ENCODE peak calls at places on chromosomes 11 and 22, in four cellular contexts. One of them, this sample, is unnamed.

GRCh38 chr11:82797595-82797971 is 63.9 kb upstream of the FAM181B start:
- DNase-seq in tibial nerve: no peak
- DNase-seq in epithelial cell of esophagus: no peak
- DNase-seq in tibial artery: no peak
- DNase-seq in this sample: no peak

GRCh38 chr11:119839504-119840133 is 110.6 kb upstream of the NECTIN1 start:
- DNase-seq in tibial nerve: no peak
- DNase-seq in epithelial cell of esophagus: no peak
- DNase-seq in tibial artery: no peak
- DNase-seq in this sample: no peak

GRCh38 chr11:69209936-69210659 is 54.4 kb downstream of the SMIM38 start:
- DNase-seq in tibial nerve: no peak
- DNase-seq in epithelial cell of esophagus: peak
- DNase-seq in tibial artery: no peak
- DNase-seq in this sample: no peak

GRCh38 chr11:5737672-5738071 is 1.4 kb downstream of the OR56B1 start:
- DNase-seq in tibial nerve: no peak
- DNase-seq in epithelial cell of esophagus: peak
- DNase-seq in tibial artery: no peak
- DNase-seq in this sample: no peak

GRCh38 chr22:36738416-36739020 is 35.0 kb upstream of the CACNG2 start:
- DNase-seq in tibial nerve: no peak
- DNase-seq in epithelial cell of esophagus: no peak
- DNase-seq in tibial artery: no peak
- DNase-seq in this sample: no peak

GRCh38 chr22:36585841-36586240 is 56.9 kb upstream of the EIF3D start:
- DNase-seq in tibial nerve: no peak
- DNase-seq in epithelial cell of esophagus: peak
- DNase-seq in tibial artery: no peak
- DNase-seq in this sample: peak

GRCh38 chr11:70431611-70432010 is 33.3 kb downstream of the CTTN start:
- DNase-seq in tibial nerve: no peak
- DNase-seq in epithelial cell of esophagus: no peak
- DNase-seq in tibial artery: no peak
- DNase-seq in this sample: no peak

GRCh38 chr11:85803920-85804319 is 7.0 kb downstream of the SYTL2 start:
- DNase-seq in tibial nerve: no peak
- DNase-seq in epithelial cell of esophagus: no peak
- DNase-seq in tibial artery: no peak
- DNase-seq in this sample: no peak

GRCh38 chr11:65506770-65507485 is 8.1 kb downstream of the MALAT1 start:
- DNase-seq in tibial nerve: no peak
- DNase-seq in epithelial cell of esophagus: peak
- DNase-seq in tibial artery: peak
- DNase-seq in this sample: peak

GRCh38 chr11:129319201-129319600 is 56.4 kb upstream of the BARX2 start:
- DNase-seq in tibial nerve: no peak
- DNase-seq in epithelial cell of esophagus: no peak
- DNase-seq in tibial artery: no peak
- DNase-seq in this sample: no peak

GRCh38 chr11:315516-315994 is 1.7 kb downstream of the IFITM1 start:
- DNase-seq in tibial nerve: no peak
- DNase-seq in epithelial cell of esophagus: no peak
- DNase-seq in tibial artery: peak
- DNase-seq in this sample: no peak

GRCh38 chr11:33443684-33444083 is 186.5 kb downstream of the HIPK3 start:
- DNase-seq in tibial nerve: no peak
- DNase-seq in epithelial cell of esophagus: no peak
- DNase-seq in tibial artery: no peak
- DNase-seq in this sample: no peak

GRCh38 chr11:126162286-126163030 is 49.0 kb downstream of the RPUSD4 start:
- DNase-seq in tibial nerve: no peak
- DNase-seq in epithelial cell of esophagus: no peak
- DNase-seq in tibial artery: no peak
- DNase-seq in this sample: no peak

GRCh38 chr11:30216534-30216933 is 14.3 kb upstream of the FSHB start:
- DNase-seq in tibial nerve: no peak
- DNase-seq in epithelial cell of esophagus: no peak
- DNase-seq in tibial artery: no peak
- DNase-seq in this sample: no peak

GRCh38 chr22:44391026-44391425 is 78.3 kb upstream of the SHISAL1 start:
- DNase-seq in tibial nerve: no peak
- DNase-seq in epithelial cell of esophagus: no peak
- DNase-seq in tibial artery: no peak
- DNase-seq in this sample: no peak

GRCh38 chr22:36358533-36359171 is 29.1 kb downstream of the MYH9 start:
- DNase-seq in tibial nerve: no peak
- DNase-seq in epithelial cell of esophagus: no peak
- DNase-seq in tibial artery: peak
- DNase-seq in this sample: peak

GRCh38 chr11:117419136-117419914 is 91.7 kb downstream of the CEP164 start:
- DNase-seq in tibial nerve: no peak
- DNase-seq in epithelial cell of esophagus: peak
- DNase-seq in tibial artery: no peak
- DNase-seq in this sample: peak

GRCh38 chr11:131694526-131695424 is 324.4 kb downstream of the NTM start:
- DNase-seq in tibial nerve: peak
- DNase-seq in epithelial cell of esophagus: peak
- DNase-seq in tibial artery: peak
- DNase-seq in this sample: peak

GRCh38 chr22:47107431-47107830 is 345.0 kb downstream of the TBC1D22A start:
- DNase-seq in tibial nerve: no peak
- DNase-seq in epithelial cell of esophagus: peak
- DNase-seq in tibial artery: no peak
- DNase-seq in this sample: peak

DNA sequence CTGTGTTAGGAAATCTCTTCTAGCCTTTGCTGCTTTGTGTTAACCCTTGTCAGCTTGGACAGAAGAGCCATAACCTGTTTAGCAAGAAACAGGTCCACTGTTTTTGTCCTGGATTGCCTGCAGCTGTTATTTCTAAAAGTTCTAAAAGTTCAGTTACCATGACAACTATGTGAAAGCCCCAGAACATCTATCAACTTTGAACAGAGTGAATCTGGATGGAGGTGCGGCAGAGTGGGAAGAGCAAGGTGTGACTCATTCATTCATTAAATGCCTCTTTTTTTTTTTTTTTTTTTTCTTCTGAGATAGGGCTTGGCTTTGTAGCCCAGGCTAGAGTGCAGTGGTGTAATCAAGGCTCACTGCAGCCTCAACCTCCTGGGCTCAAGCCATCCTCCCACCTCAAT is 50.5 kb downstream of the RBX1 start:
- DNase-seq in tibial nerve: no peak
- DNase-seq in epithelial cell of esophagus: peak
- DNase-seq in tibial artery: no peak
- DNase-seq in this sample: no peak
- H3K4me3 ChIP-seq in tibial nerve: no peak
- H3K4me3 ChIP-seq in epithelial cell of esophagus: no peak
- H3K4me3 ChIP-seq in tibial artery: no peak
- H3K4me3 ChIP-seq in this sample: no peak

GRCh38 chr11:57376095-57376812 is 4.7 kb downstream of the PRG3 start:
- DNase-seq in tibial nerve: no peak
- DNase-seq in epithelial cell of esophagus: no peak
- DNase-seq in tibial artery: no peak
- DNase-seq in this sample: no peak
- TF ChIP-seq CTCF in tibial nerve: no peak
- TF ChIP-seq CTCF in epithelial cell of esophagus: no peak
- TF ChIP-seq CTCF in tibial artery: no peak
- TF ChIP-seq CTCF in this sample: no peak

GRCh38 chr11:11621881-11622706 is at the start of gene GALNT18:
- DNase-seq in tibial nerve: peak
- DNase-seq in epithelial cell of esophagus: peak
- DNase-seq in tibial artery: peak
- DNase-seq in this sample: peak
- H3K4me3 ChIP-seq in tibial nerve: peak
- H3K4me3 ChIP-seq in epithelial cell of esophagus: peak
- H3K4me3 ChIP-seq in tibial artery: peak
- H3K4me3 ChIP-seq in this sample: peak

DNA sequence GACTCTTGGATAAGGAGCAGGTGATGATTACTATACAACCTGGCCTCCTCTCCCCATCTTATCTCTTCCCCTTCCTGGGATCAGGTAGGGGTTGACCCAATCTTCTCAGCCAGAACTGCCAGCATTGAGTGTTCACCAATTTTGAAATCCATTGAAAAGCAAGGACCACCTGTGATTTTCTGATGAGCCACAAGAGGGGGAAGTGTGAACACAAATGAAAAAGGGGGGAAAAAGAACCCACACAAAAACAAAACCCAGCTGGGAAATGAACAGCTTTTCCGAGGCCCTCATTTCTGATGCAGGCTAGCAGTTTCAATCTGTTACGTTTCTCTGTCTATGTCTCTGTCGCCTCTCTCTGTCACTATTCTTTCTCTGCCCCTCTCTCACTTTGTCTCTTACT is 161.9 kb downstream of the INSC start:
- DNase-seq in tibial nerve: no peak
- DNase-seq in epithelial cell of esophagus: no peak
- DNase-seq in tibial artery: no peak
- DNase-seq in this sample: peak
- TF ChIP-seq CTCF in tibial nerve: peak
- TF ChIP-seq CTCF in epithelial cell of esophagus: no peak
- TF ChIP-seq CTCF in tibial artery: no peak
- TF ChIP-seq CTCF in this sample: no peak

DNA sequence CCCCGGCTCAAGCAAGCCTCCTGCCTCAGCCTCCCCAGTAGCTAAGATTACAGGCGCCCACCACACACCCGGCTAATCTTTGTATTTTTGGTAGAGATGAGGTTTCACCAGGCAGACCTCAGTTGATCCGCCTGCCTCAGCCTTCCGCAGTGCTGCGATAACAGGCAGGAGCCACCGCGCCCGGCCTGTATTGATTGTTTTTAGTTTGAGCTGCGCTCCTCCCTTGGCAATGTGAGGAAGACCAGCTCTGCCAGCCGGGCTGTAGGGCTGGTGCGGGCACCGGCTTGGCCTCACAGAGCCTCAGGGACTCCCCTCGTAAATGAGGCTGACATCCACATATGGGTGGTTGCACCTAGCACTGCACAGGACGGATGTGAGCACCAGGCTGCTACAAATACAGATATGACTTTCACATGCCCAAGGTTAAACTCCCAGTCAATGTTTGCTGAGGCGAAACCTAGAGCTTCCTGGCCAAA is 7.5 kb upstream of the SLC2A11 start:
- DNase-seq in tibial nerve: no peak
- DNase-seq in epithelial cell of esophagus: no peak
- DNase-seq in tibial artery: no peak
- DNase-seq in this sample: no peak
- H3K4me3 ChIP-seq in tibial nerve: no peak
- H3K4me3 ChIP-seq in epithelial cell of esophagus: no peak
- H3K4me3 ChIP-seq in tibial artery: no peak
- H3K4me3 ChIP-seq in this sample: no peak

DNA sequence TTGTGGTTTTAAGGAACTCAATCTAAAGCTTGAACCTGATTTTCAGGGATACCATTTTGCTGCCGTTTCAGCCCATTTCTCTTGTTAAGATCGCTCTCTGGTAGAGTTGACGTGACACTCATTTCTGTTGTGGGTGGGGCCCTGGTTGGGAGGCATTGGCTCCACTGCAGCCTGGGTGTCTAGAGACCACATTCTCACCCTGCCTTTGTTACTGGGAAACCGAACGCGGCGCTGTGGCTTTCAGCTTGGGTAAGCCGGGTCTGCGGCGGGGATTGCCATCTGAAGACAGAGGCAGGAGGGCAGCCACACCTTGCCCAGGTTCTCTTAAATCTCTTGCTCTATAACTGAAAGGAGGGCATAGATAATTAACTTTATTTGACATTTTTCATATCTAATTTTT is 3.2 kb downstream of the EHF start:
- DNase-seq in tibial nerve: no peak
- DNase-seq in epithelial cell of esophagus: peak
- DNase-seq in tibial artery: no peak
- DNase-seq in this sample: no peak
- TF ChIP-seq CTCF in tibial nerve: no peak
- TF ChIP-seq CTCF in epithelial cell of esophagus: no peak
- TF ChIP-seq CTCF in tibial artery: no peak
- TF ChIP-seq CTCF in this sample: no peak

GRCh38 chr11:18934195-18934808 is 4.9 kb downstream of the MRGPRX1 start:
- DNase-seq in tibial nerve: no peak
- DNase-seq in epithelial cell of esophagus: no peak
- DNase-seq in tibial artery: no peak
- DNase-seq in this sample: no peak
- H3K4me3 ChIP-seq in tibial nerve: no peak
- H3K4me3 ChIP-seq in epithelial cell of esophagus: no peak
- H3K4me3 ChIP-seq in tibial artery: no peak
- H3K4me3 ChIP-seq in this sample: no peak

DNA sequence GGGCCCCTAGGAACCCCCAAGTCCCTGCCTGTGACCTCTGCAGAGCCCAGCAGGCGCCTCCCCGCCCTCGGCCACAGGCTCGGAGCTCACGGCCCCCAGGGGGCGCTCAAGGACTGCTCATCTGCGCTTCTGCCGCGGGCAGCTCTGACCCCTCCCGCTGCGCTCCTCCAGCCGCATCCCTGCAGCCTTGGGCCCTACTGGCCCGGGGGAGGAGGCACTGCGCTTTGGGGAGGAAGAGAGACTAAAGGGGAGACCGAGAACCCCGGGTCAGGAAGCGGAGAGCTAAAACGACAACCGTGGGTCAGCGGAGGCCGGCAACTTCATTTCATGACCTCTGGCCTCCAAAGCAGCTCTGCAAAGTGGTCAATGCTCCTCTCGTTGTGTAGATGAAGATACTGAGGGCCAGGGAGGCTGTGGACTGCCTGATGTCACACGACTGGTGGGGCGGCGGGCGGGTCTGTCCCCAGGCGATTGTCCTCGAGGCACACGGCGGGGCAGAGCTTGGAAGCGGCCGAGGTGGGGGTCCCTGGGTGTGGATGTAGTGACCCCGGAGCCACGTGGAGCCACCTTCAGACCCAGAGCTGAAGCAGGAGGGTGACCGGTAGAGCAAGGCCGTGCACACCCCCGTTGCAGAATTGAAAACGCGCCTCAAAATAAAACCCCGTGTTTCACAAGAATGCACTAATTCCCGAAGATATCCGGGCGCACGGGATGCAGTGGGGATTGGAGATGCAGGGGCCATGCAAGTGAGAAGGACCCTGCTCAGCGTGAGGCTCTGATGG is 2.7 kb upstream of the KRTAP5-6 start:
- DNase-seq in tibial nerve: peak
- DNase-seq in epithelial cell of esophagus: peak
- DNase-seq in tibial artery: peak
- DNase-seq in this sample: peak
- TF ChIP-seq CTCF in tibial nerve: peak
- TF ChIP-seq CTCF in epithelial cell of esophagus: peak
- TF ChIP-seq CTCF in tibial artery: peak
- TF ChIP-seq CTCF in this sample: peak